ENCODE peak calls at places on chromosomes 12 and 14, in five cellular contexts. U, M, L, F and Y are unnamed samples.

GRCh38 chr12:107593713-107594381 is 91.8 kb upstream of the PWP1 start:
- DNase-seq in U (no peak), M (no peak), L (peak; percentile 20), F (no peak), Y (no peak)

GRCh38 chr14:65958664-65959562 is 527.3 kb upstream of the CCDC196 start:
- DNase-seq in U (peak; percentile 18), M (peak; percentile 50), L (no peak), F (no peak), Y (peak; percentile 25)

GRCh38 chr14:94180655-94181271 is 6.6 kb downstream of the PPP4R4 start:
- DNase-seq in U (peak; percentile 42), M (no peak), L (no peak), F (no peak), Y (peak; percentile 51)

GRCh38 chr14:101460986-101461750 is 100.1 kb upstream of the DIO3 start:
- DNase-seq in U (no peak), M (no peak), L (no peak), F (no peak), Y (no peak)

GRCh38 chr14:88614218-88614907 is 51.5 kb downstream of the ZC3H14 start:
- DNase-seq in U (peak; percentile 81), M (no peak), L (no peak), F (no peak), Y (peak; percentile 65)

GRCh38 chr12:958449-959123 is 9.1 kb upstream of the RAD52 start:
- DNase-seq in U (no peak), M (no peak), L (no peak), F (no peak), Y (no peak)

GRCh38 chr12:113214938-113215400 is 6.3 kb upstream of the TPCN1 start:
- DNase-seq in U (peak; percentile 97), M (no peak), L (peak; percentile 74), F (no peak), Y (peak; percentile 99)

GRCh38 chr14:69153848-69154208 is 909 bp upstream of the DCAF5 start:
- DNase-seq in U (no peak), M (no peak), L (no peak), F (no peak), Y (peak; percentile 35)

GRCh38 chr12:89801284-89801683 is 92.6 kb upstream of the ATP2B1 start:
- DNase-seq in U (no peak), M (no peak), L (no peak), F (no peak), Y (no peak)

GRCh38 chr12:71440393-71441349 is 1.1 kb downstream of the LGR5 start:
- DNase-seq in U (no peak), M (peak; percentile 65), L (peak; percentile 42), F (no peak), Y (no peak)

GRCh38 chr14:101504096-101504948 is 57.0 kb upstream of the DIO3 start:
- DNase-seq in U (no peak), M (no peak), L (no peak), F (no peak), Y (no peak)

GRCh38 chr12:104458645-104459555 is 2.2 kb downstream of the CHST11 start:
- DNase-seq in U (no peak), M (peak; percentile 50), L (no peak), F (no peak), Y (no peak)

GRCh38 chr12:108097160-108097911 is 31.8 kb upstream of the WSCD2 start:
- DNase-seq in U (no peak), M (no peak), L (no peak), F (no peak), Y (no peak)

GRCh38 chr14:74756326-74756725 is 6.8 kb upstream of the YLPM1 start:
- DNase-seq in U (no peak), M (no peak), L (no peak), F (no peak), Y (no peak)